ENCODE peak calls at places on chromosomes 2 and 18, in four cellular contexts. One of them, this sample, is unnamed.

GRCh38 chr2:239967244-239968036 is 57.7 kb downstream of the NDUFA10 start:
- DNase-seq in HCT116: no peak
- DNase-seq in K562: no peak
- DNase-seq in HepG2: no peak
- DNase-seq in this sample: no peak

GRCh38 chr2:21047161-21048009 is 3.5 kb upstream of the APOB start:
- DNase-seq in HCT116: no peak
- DNase-seq in K562: no peak
- DNase-seq in HepG2: peak; percentile 73
- DNase-seq in this sample: no peak

GRCh38 chr2:51996569-51996917 is 964.6 kb upstream of the NRXN1 start:
- DNase-seq in HCT116: no peak
- DNase-seq in K562: no peak
- DNase-seq in HepG2: no peak
- DNase-seq in this sample: no peak

GRCh38 chr2:232761301-232761907 is 15.0 kb downstream of the KCNJ13 start:
- DNase-seq in HCT116: peak; percentile 28
- DNase-seq in K562: peak; percentile 17
- DNase-seq in HepG2: peak; percentile 46
- DNase-seq in this sample: peak; percentile 68

GRCh38 chr2:65430515-65431416 is 1.6 kb downstream of the SPRED2 start:
- DNase-seq in HCT116: peak; percentile 75
- DNase-seq in K562: peak; percentile 79
- DNase-seq in HepG2: peak; percentile 72
- DNase-seq in this sample: peak; percentile 77

GRCh38 chr2:118014492-118014824 is 588 bp upstream of the CCDC93 start:
- DNase-seq in HCT116: no peak
- DNase-seq in K562: no peak
- DNase-seq in HepG2: no peak
- DNase-seq in this sample: no peak

GRCh38 chr2:231068525-231069222 is 12.0 kb downstream of the PSMD1 start:
- DNase-seq in HCT116: no peak
- DNase-seq in K562: peak; percentile 17
- DNase-seq in HepG2: peak; percentile 87
- DNase-seq in this sample: no peak

GRCh38 chr18:22047485-22047884 is 121.9 kb upstream of the GATA6 start:
- DNase-seq in HCT116: no peak
- DNase-seq in K562: no peak
- DNase-seq in HepG2: no peak
- DNase-seq in this sample: peak; percentile 57

GRCh38 chr18:45783097-45784075 is 42.1 kb upstream of the SIGLEC15 start:
- DNase-seq in HCT116: no peak
- DNase-seq in K562: no peak
- DNase-seq in HepG2: no peak
- DNase-seq in this sample: peak; percentile 44

DNA sequence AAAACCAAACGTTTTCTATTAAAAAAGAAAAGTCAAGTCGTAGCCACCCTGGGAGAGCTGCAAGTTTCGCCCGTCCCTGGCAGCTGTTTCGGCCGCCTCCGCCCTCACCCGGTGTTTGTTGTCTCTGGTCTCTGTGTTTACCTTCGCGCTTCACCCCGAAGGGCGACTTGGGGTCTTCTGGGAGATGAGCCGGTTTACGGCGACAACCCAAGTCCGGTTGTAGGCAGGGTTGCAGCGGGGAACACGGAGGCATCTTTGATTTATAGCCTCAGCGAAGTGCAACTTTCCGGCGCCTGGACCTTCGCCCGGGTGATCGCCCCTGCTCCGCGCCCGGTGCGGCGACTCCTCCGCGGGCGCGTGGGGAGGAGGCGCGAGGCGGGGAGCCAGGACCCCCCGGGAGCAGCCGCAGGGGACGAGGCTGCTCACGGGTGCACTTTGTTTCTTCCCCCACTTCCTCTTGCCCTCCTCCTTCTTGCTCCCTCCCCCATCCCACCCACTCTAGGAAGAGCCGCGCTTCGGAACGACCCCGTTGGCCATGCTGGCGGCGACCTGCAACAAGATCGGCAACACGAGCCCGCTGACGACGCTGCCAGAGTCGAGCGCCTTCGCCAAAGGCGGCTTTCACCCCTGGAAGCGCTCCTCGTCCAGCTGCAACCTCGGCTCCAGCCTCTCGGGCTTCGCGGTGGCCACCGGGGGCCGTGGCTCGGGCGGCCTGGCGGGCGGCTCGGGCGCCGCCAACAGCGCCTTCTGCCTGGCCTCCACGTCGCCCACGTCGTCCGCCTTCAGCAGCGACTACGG is 1.1 kb downstream of the SP9 start:
- DNase-seq in HCT116: no peak
- DNase-seq in K562: peak; percentile 40
- DNase-seq in HepG2: no peak
- DNase-seq in this sample: no peak
- TF ChIP-seq JUND in HCT116: no peak
- TF ChIP-seq JUND in K562: no peak
- TF ChIP-seq JUND in HepG2: no peak
- TF ChIP-seq JUND in this sample: no peak

GRCh38 chr2:18399601-18400000 is 160.9 kb downstream of the RDH14 start:
- DNase-seq in HCT116: no peak
- DNase-seq in K562: no peak
- DNase-seq in HepG2: no peak
- DNase-seq in this sample: no peak
- TF ChIP-seq JUND in HCT116: no peak
- TF ChIP-seq JUND in K562: no peak
- TF ChIP-seq JUND in HepG2: no peak
- TF ChIP-seq JUND in this sample: no peak

GRCh38 chr2:46502291-46502690 is 22.9 kb downstream of the TMEM247 start:
- DNase-seq in HCT116: no peak
- DNase-seq in K562: no peak
- DNase-seq in HepG2: no peak
- DNase-seq in this sample: no peak
- TF ChIP-seq JUND in HCT116: no peak
- TF ChIP-seq JUND in K562: no peak
- TF ChIP-seq JUND in HepG2: no peak
- TF ChIP-seq JUND in this sample: no peak

DNA sequence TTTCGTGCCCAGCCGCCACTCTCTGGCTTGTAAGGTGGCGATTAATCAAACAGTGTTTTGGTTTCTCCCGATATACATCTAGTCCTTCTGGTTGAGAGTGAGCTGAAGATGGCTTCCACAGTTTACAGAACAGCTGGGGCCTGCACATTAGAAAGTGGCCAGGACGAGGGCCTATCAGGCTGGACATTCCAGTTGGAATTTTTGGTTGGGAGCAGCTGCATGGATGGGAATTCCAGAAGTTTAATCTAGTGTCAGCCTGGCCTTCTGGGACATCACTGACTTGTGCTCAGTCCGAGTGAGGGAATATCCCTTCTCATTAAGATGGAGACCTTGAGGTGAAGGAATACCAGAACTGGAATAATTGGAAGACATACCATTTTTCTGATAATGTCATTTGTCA is 118.1 kb upstream of the SIX2 start:
- DNase-seq in HCT116: no peak
- DNase-seq in K562: no peak
- DNase-seq in HepG2: no peak
- DNase-seq in this sample: no peak
- TF ChIP-seq JUND in HCT116: no peak
- TF ChIP-seq JUND in K562: no peak
- TF ChIP-seq JUND in HepG2: no peak
- TF ChIP-seq JUND in this sample: no peak

GRCh38 chr2:71853858-71854257 is 293.8 kb downstream of the CYP26B1 start:
- DNase-seq in HCT116: no peak
- DNase-seq in K562: no peak
- DNase-seq in HepG2: no peak
- DNase-seq in this sample: no peak

GRCh38 chr2:71858056-71858455 is 289.6 kb downstream of the CYP26B1 start:
- DNase-seq in HCT116: no peak
- DNase-seq in K562: no peak
- DNase-seq in HepG2: no peak
- DNase-seq in this sample: no peak

GRCh38 chr2:71857632-71858031 is 290.0 kb downstream of the CYP26B1 start:
- DNase-seq in HCT116: no peak
- DNase-seq in K562: no peak
- DNase-seq in HepG2: no peak
- DNase-seq in this sample: no peak

GRCh38 chr2:71859211-71859847 is 288.3 kb downstream of the CYP26B1 start:
- DNase-seq in HCT116: no peak
- DNase-seq in K562: no peak
- DNase-seq in HepG2: no peak
- DNase-seq in this sample: no peak

DNA sequence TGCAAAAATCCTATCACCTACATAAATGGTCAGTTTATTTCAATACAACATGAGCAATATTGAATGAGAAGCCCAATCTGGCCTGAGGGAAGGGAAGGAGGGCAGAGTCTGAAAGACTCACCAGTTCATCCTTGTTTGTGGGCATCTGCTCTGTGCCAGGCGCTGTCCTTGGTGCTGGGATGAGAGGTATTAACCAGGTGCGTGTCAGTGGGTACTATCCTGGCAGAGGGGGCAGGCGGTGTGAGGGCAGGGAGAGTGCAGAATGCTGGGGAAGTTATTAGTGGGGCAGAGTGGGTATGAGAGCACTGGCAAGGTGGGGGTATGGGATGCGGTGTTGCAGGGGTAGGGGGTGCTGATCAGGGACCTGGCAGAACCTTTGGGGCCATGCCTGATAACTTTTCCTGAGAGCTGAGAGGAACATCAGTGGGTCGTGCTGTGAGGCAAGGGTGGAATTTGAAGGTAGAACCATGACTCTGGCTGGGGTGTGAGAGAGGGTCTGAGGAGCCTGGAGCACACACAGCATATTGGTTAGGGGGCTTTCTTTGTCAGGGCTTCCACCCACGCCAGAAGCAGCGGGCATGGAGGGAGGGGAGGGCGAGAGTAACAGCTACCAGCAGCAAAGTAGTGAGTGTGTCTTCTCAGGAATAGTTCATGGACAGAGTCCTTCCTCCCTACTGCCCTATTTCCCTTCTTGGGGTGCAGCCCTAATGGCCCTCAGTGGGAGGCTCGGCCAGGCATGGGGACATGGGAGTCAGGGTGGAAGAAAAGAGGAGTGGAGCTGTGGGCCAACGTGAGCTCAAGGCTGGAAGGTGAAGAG is 290.7 kb downstream of the CYP26B1 start:
- DNase-seq in HCT116: no peak
- DNase-seq in K562: no peak
- DNase-seq in HepG2: no peak
- DNase-seq in this sample: peak; percentile 76
- TF ChIP-seq JUND in HCT116: no peak
- TF ChIP-seq JUND in K562: no peak
- TF ChIP-seq JUND in HepG2: no peak
- TF ChIP-seq JUND in this sample: no peak

GRCh38 chr18:56696966-56697365 is 45.8 kb downstream of the WDR7 start:
- DNase-seq in HCT116: no peak
- DNase-seq in K562: no peak
- DNase-seq in HepG2: no peak
- DNase-seq in this sample: no peak
- TF ChIP-seq JUND in HCT116: no peak
- TF ChIP-seq JUND in K562: no peak
- TF ChIP-seq JUND in HepG2: no peak
- TF ChIP-seq JUND in this sample: no peak